ENCODE peak calls at places on chromosomes 12 and 14, in five cellular contexts. X, F, Y, R and W are unnamed samples.

GRCh38 chr12:5246196-5246595 is 185.7 kb upstream of the NTF3 start:
- DNase-seq in X (no peak), F (no peak), Y (no peak), R (no peak), W (no peak)

GRCh38 chr12:65327207-65328076 is 49.0 kb downstream of the MSRB3 start:
- DNase-seq in X (no peak), F (peak; percentile 51), Y (peak; percentile 56), R (no peak), W (peak; percentile 5)

GRCh38 chr12:102946042-102946441 is 11.4 kb upstream of the ASCL1 start:
- DNase-seq in X (no peak), F (no peak), Y (no peak), R (no peak), W (no peak)

GRCh38 chr14:59248170-59248569 is 59.7 kb downstream of the DAAM1 start:
- DNase-seq in X (no peak), F (no peak), Y (no peak), R (no peak), W (no peak)

GRCh38 chr12:9721394-9722092 is 11.4 kb downstream of the CLECL1 start:
- DNase-seq in X (no peak), F (no peak), Y (no peak), R (no peak), W (no peak)

GRCh38 chr12:132560421-132560830 is 50.0 kb downstream of the LRCOL1 start:
- DNase-seq in X (peak; percentile 46), F (no peak), Y (no peak), R (no peak), W (no peak)

GRCh38 chr14:52683985-52684520 is 11.3 kb downstream of the ERO1A start:
- DNase-seq in X (no peak), F (no peak), Y (no peak), R (no peak), W (no peak)

GRCh38 chr14:62168564-62169155 is 406.4 kb downstream of the SNAPC1 start:
- DNase-seq in X (no peak), F (no peak), Y (no peak), R (no peak), W (no peak)

GRCh38 chr12:71799105-71799504 is 40.5 kb upstream of the TBC1D15 start:
- DNase-seq in X (no peak), F (no peak), Y (no peak), R (no peak), W (no peak)

GRCh38 chr14:50319721-50320120 is 7.6 kb downstream of the DMAC2L start:
- DNase-seq in X (no peak), F (no peak), Y (no peak), R (no peak), W (no peak)

GRCh38 chr12:24138041-24138440 is 188.6 kb upstream of the SOX5 start:
- DNase-seq in X (no peak), F (no peak), Y (no peak), R (no peak), W (no peak)

GRCh38 chr12:24134092-24134491 is 184.6 kb upstream of the SOX5 start:
- DNase-seq in X (no peak), F (no peak), Y (no peak), R (no peak), W (no peak)

GRCh38 chr12:24133385-24133784 is 183.9 kb upstream of the SOX5 start:
- DNase-seq in X (no peak), F (no peak), Y (no peak), R (no peak), W (no peak)

GRCh38 chr12:24135158-24135850 is 185.8 kb upstream of the SOX5 start:
- DNase-seq in X (no peak), F (no peak), Y (no peak), R (no peak), W (no peak)
- H3K27ac ChIP-seq in X (no peak overlapping the region), F (no peak overlapping the region), Y (no peak overlapping the region), R (no peak overlapping the region), W (no peak overlapping the region)

DNA sequence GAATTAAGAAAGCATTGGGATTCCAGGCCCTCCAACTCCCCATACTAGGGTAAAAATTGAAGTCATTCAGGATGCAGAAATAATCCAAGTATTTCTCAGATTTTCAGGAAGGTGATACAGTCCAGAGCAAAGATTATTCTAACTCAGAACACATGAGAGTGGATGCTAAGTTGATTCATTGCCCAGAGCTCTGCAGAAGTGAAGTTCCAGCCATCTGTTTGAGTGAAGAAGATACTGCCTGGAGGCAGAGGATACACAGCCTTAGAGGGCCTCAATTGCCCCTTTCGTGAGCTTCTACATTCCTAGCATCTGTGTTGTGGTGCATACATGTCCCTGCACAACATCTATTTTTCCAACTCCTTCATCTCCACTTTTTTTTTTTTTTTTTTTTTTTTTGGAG is 36.9 kb upstream of the SMUG1 start:
- DNase-seq in X (no peak), F (no peak), Y (no peak), R (no peak), W (no peak)
- H3K4me1 ChIP-seq in X (no peaks in the 10 kb centered on the region), F (no peaks in the 10 kb centered on the region), Y (no peaks in the 10 kb centered on the region), R (peaks cover 11% of the 10 kb centered on the region), W (peaks cover 11% of the 10 kb centered on the region)

GRCh38 chr12:53974084-53975018 is at the start of gene HOTAIR:
- DNase-seq in X (no peak), F (no peak), Y (no peak), R (no peak), W (no peak)
- TF ChIP-seq POLR2A in X (no peak), F (no peak), Y (no peak), R (no peak), W (no peak)

GRCh38 chr12:95994476-95994875 is 1.7 kb downstream of the HAL start:
- DNase-seq in X (no peak), F (no peak), Y (no peak), R (no peak), W (no peak)

GRCh38 chr12:95993907-95994306 is 2.2 kb downstream of the HAL start:
- DNase-seq in X (no peak), F (no peak), Y (no peak), R (no peak), W (no peak)

GRCh38 chr12:95996034-95996658 is at the start of gene HAL:
- DNase-seq in X (peak; percentile 18), F (no peak), Y (no peak), R (no peak), W (no peak)

GRCh38 chr12:95997276-95997675 is 1.1 kb upstream of the HAL start:
- DNase-seq in X (no peak), F (no peak), Y (no peak), R (no peak), W (no peak)

GRCh38 chr12:95995238-95996031 is 709 bp downstream of the HAL start:
- DNase-seq in X (no peak), F (no peak), Y (no peak), R (no peak), W (no peak)
- H3K27ac ChIP-seq in X (no peak overlapping the region), F (no peak overlapping the region), Y (no peak overlapping the region), R (no peak overlapping the region), W (no peak overlapping the region)

GRCh38 chr14:74614508-74615495 is 2.8 kb upstream of the LTBP2 start:
- DNase-seq in X (no peak), F (no peak), Y (no peak), R (no peak), W (no peak)
- H3K4me1 ChIP-seq in X (peaks cover 41% of the 10 kb centered on the region), F (peaks cover 15% of the 10 kb centered on the region), Y (no peaks in the 10 kb centered on the region), R (peaks cover 21% of the 10 kb centered on the region), W (peaks cover 14% of the 10 kb centered on the region)